ENCODE peak calls at places on chromosomes 11 and 22, in four cellular contexts. T is activated effector memory CD4-positive, alpha-beta T cell treated with Interleukin-2 at 50 U/mL for 16 hours; K is stimulated activated CD4-positive, alpha-beta T cell treated with anti-CD3 and anti-CD28 coated beads, Interleukin-15, amount 100 ng/mL, for 24 hours; B is endothelial cell. R is an unnamed sample.

GRCh38 chr11:101974255-101974654 is 57.9 kb upstream of the ANGPTL5 start:
- DNase-seq in K (no peak), B (no peak), T (no peak), R (no peak)

GRCh38 chr11:269146-269890 is 8.9 kb upstream of the NLRP6 start:
- DNase-seq in K (peak; percentile 57), B (no peak), T (no peak), R (peak; percentile 54)

GRCh38 chr22:30249049-30250038 is 2.8 kb upstream of the LIF start:
- DNase-seq in K (no peak), B (no peak), T (no peak), R (no peak)

GRCh38 chr22:24087071-24087795 is 76.1 kb downstream of the CABIN1 start:
- DNase-seq in T (no peak), K (no peak), B (no peak), R (no peak)

GRCh38 chr11:131977854-131978253 is 607.4 kb downstream of the NTM start:
- DNase-seq in B (no peak), T (no peak), K (no peak), R (no peak)

GRCh38 chr11:72807789-72808188 is 6.4 kb upstream of the ATG16L2 start:
- DNase-seq in B (no peak), K (no peak), T (no peak), R (no peak)

GRCh38 chr11:119699227-119699626 is 29.8 kb downstream of the NECTIN1 start:
- DNase-seq in B (no peak), K (no peak), T (no peak), R (no peak)

GRCh38 chr22:42770448-42770726 is 49.7 kb upstream of the A4GALT start:
- DNase-seq in T (no peak), B (no peak), K (no peak), R (no peak)

GRCh38 chr11:126194121-126194543 is 17.3 kb downstream of the RPUSD4 start:
- DNase-seq in K (peak; percentile 51), B (peak; percentile 43), T (no peak), R (no peak)

GRCh38 chr22:38074181-38075104 is 9.5 kb downstream of the SLC16A8 start:
- DNase-seq in B (peak; percentile 50), T (no peak), K (no peak), R (no peak)